ENCODE peak calls at places on chromosomes 12 and 14, in ten cellular contexts. O is posterior vena cava; I is CD8-positive, alpha-beta T cell; S is psoas muscle; R is NCI-H345; E is C1 segment of cervical spinal cord; C is naive B cell; A is fibroblast of gingiva; K is fibroblast of the aortic adventitia; U is memory B cell. M is an unnamed sample.

GRCh38 chr14:82905762-82906161 is 1372.1 kb upstream of the SEL1L start:
- DNase-seq in O (no peak), I (no peak), S (no peak), R (peak), E (no peak), C (no peak), A (no peak), K (no peak), U (no peak), M (no peak)

GRCh38 chr14:68124885-68125731 is 305.5 kb downstream of the RAD51B start:
- DNase-seq in O (no peak), I (no peak), S (no peak), R (no peak), E (no peak), C (no peak), A (peak), K (peak), U (no peak), M (no peak)

GRCh38 chr12:49909826-49910225 is 6.1 kb upstream of the FAIM2 start:
- DNase-seq in O (peak), I (no peak), S (no peak), R (no peak), E (no peak), C (no peak), A (no peak), K (peak), U (no peak), M (no peak)

GRCh38 chr12:125734137-125734536 is 668.9 kb downstream of the AACS start:
- DNase-seq in O (no peak), I (no peak), S (no peak), R (no peak), E (no peak), C (no peak), A (no peak), K (no peak), U (no peak), M (no peak)

GRCh38 chr12:68482014-68482413 is 128.7 kb upstream of the RAP1B start:
- DNase-seq in O (no peak), I (no peak), S (no peak), R (no peak), E (no peak), C (no peak), A (peak), K (no peak), U (no peak), M (no peak)

GRCh38 chr12:56118688-56119045 is 601 bp downstream of the ZC3H10 start:
- DNase-seq in O (no peak), I (no peak), S (peak), R (peak), E (no peak), C (no peak), A (no peak), K (no peak), U (no peak), M (no peak)

GRCh38 chr12:58539295-58539694 is 381.0 kb downstream of the LRIG3 start:
- DNase-seq in O (no peak), I (no peak), S (no peak), R (no peak), E (no peak), C (no peak), A (no peak), K (no peak), U (no peak), M (no peak)

GRCh38 chr14:97978336-97978735 is 1181.2 kb downstream of the VRK1 start:
- DNase-seq in O (peak), I (peak), S (peak), R (peak), E (peak), C (no peak), A (no peak), K (peak), U (no peak), M (peak)

GRCh38 chr12:21697829-21698630 is 40.4 kb upstream of the LDHB start:
- DNase-seq in O (no peak), I (no peak), S (no peak), R (peak), E (no peak), C (no peak), A (peak), K (peak), U (no peak), M (no peak)

GRCh38 chr12:132103542-132104308 is 40.4 kb downstream of the DDX51 start:
- DNase-seq in O (no peak), I (no peak), S (no peak), R (no peak), E (no peak), C (no peak), A (no peak), K (no peak), U (no peak), M (no peak)

GRCh38 chr12:8827551-8828347 is 5.3 kb downstream of the A2ML1 start:
- DNase-seq in O (no peak), I (no peak), S (no peak), R (no peak), E (no peak), C (no peak), A (no peak), K (no peak), U (no peak), M (no peak)

GRCh38 chr12:132673288-132674179 is 13.6 kb downstream of the POLE start:
- DNase-seq in O (peak), I (no peak), S (no peak), R (no peak), E (no peak), C (no peak), A (no peak), K (no peak), U (no peak), M (no peak)

GRCh38 chr14:79011920-79012204 is 841.7 kb downstream of the NRXN3 start:
- DNase-seq in O (no peak), I (no peak), S (no peak), R (no peak), E (no peak), C (no peak), A (no peak), K (no peak), U (no peak), M (no peak)

GRCh38 chr14:51776102-51776894 is 84.1 kb upstream of the GNG2 start:
- DNase-seq in O (peak), I (no peak), S (peak), R (peak), E (peak), C (no peak), A (peak), K (peak), U (no peak), M (no peak)

GRCh38 chr12:53191885-53192530 is 11.3 kb upstream of the CSAD start:
- DNase-seq in O (no peak), I (no peak), S (no peak), R (no peak), E (no peak), C (no peak), A (no peak), K (no peak), U (no peak), M (no peak)

GRCh38 chr14:104227806-104228205 is 89.4 kb downstream of the KIF26A start:
- DNase-seq in O (no peak), I (no peak), S (no peak), R (no peak), E (no peak), C (no peak), A (no peak), K (no peak), U (no peak), M (no peak)